ENCODE peak calls at places on chromosomes 16 and 17, in six cellular contexts. K, T, B, E, Y and P are unnamed samples.

GRCh38 chr17:74307984-74308773 is 17.8 kb upstream of the KIF19 start:
- DNase-seq in Y (no peak), K (no peak), E (no peak), B (no peak), T (no peak), P (peak)

GRCh38 chr16:79980650-79981521 is 380.3 kb upstream of the MAF start:
- DNase-seq in K (peak), E (peak), Y (no peak), T (no peak), B (no peak), P (no peak)

GRCh38 chr17:4249452-4250029 is 14.2 kb downstream of the ANKFY1 start:
- DNase-seq in T (no peak), E (peak), Y (no peak), B (peak), K (peak), P (no peak)

GRCh38 chr17:81577278-81578000 is 25.3 kb upstream of the FAAP100 start:
- DNase-seq in B (peak), T (no peak), K (no peak), E (peak), Y (no peak), P (peak)

GRCh38 chr16:28985206-28985605 is 354 bp downstream of the LAT start:
- DNase-seq in K (no peak), T (no peak), Y (no peak), B (no peak), E (no peak), P (no peak)

GRCh38 chr16:76502555-76502954 is 225.4 kb downstream of the CNTNAP4 start:
- DNase-seq in E (no peak), T (no peak), K (no peak), Y (no peak), B (no peak), P (no peak)

GRCh38 chr17:59439261-59439660 is 107.8 kb downstream of the YPEL2 start:
- DNase-seq in T (no peak), E (no peak), Y (peak), K (no peak), B (no peak), P (no peak)

GRCh38 chr16:46688101-46688656 is 799 bp downstream of the VPS35 start:
- DNase-seq in E (no peak), Y (no peak), K (no peak), T (peak), B (no peak), P (no peak)

GRCh38 chr17:17476865-17477467 is at the start of gene MED9:
- DNase-seq in K (peak), B (peak), Y (peak), T (peak), E (peak), P (peak)

GRCh38 chr17:6969323-6969726 is 26.5 kb upstream of the ALOX12 start:
- DNase-seq in Y (no peak), T (no peak), B (no peak), K (no peak), E (no peak), P (no peak)

GRCh38 chr16:85686912-85687591 is 1.7 kb downstream of the GINS2 start:
- DNase-seq in T (no peak), B (no peak), E (no peak), Y (no peak), K (no peak), P (no peak)

GRCh38 chr17:77228224-77229215 is 87.8 kb downstream of the SEC14L1 start:
- DNase-seq in K (no peak), E (no peak), B (no peak), Y (no peak), T (no peak), P (no peak)

GRCh38 chr16:74034862-74035261 is 261.8 kb upstream of the PSMD7 start:
- DNase-seq in Y (peak), B (peak), K (peak), T (no peak), E (peak), P (no peak)

GRCh38 chr16:27748868-27749546 is 199.1 kb downstream of the KATNIP start:
- DNase-seq in E (peak), T (peak), K (peak), Y (no peak), B (peak), P (peak)

GRCh38 chr16:59067207-59067606 is 333.1 kb upstream of the GOT2 start:
- DNase-seq in Y (no peak), B (no peak), K (no peak), E (no peak), T (no peak), P (no peak)

GRCh38 chr16:53129281-53130192 is 74.7 kb downstream of the CHD9 start:
- DNase-seq in E (no peak), K (peak), B (peak), Y (no peak), T (no peak), P (no peak)

GRCh38 chr16:65375651-65376050 is 253.8 kb upstream of the CDH11 start:
- DNase-seq in B (peak), K (no peak), E (no peak), Y (no peak), T (no peak), P (peak)

GRCh38 chr17:34980681-34981537 is 597 bp downstream of the LIG3 start:
- DNase-seq in B (peak), E (peak), K (peak), Y (peak), T (peak), P (peak)

GRCh38 chr16:49556252-49557069 is 182.9 kb downstream of the C16orf78 start:
- DNase-seq in T (no peak), B (peak), Y (peak), E (no peak), K (peak), P (no peak)

GRCh38 chr17:50101346-50102163 is 6.4 kb downstream of the PDK2 start:
- DNase-seq in B (no peak), T (peak), E (peak), K (peak), Y (peak), P (no peak)

GRCh38 chr17:70552230-70552981 is 383.1 kb downstream of the KCNJ2 start:
- DNase-seq in E (no peak), B (peak), Y (peak), K (peak), T (no peak), P (peak)

GRCh38 chr17:9421525-9421924 is 154.1 kb downstream of the STX8 start:
- DNase-seq in Y (no peak), E (no peak), T (no peak), B (no peak), K (no peak), P (no peak)

GRCh38 chr16:715448-716249 is 731 bp downstream of the METRN start:
- DNase-seq in Y (peak), B (no peak), E (peak), T (no peak), K (no peak), P (no peak)

GRCh38 chr16:70582280-70582978 is 58.8 kb downstream of the SF3B3 start:
- DNase-seq in E (no peak), T (no peak), K (peak), Y (no peak), B (no peak), P (no peak)

GRCh38 chr16:5025171-5025632 is 8.5 kb downstream of the NAGPA start:
- DNase-seq in Y (peak), B (no peak), T (no peak), K (no peak), E (peak), P (peak)

GRCh38 chr17:67421869-67422273 is 44.8 kb downstream of the PITPNC1 start:
- DNase-seq in T (peak), Y (no peak), B (peak), E (peak), K (peak), P (peak)

GRCh38 chr16:8026450-8026849 is 563.9 kb downstream of the TMEM114 start:
- DNase-seq in Y (peak), B (no peak), E (no peak), K (peak), T (no peak), P (no peak)

GRCh38 chr16:80743273-80743672 is 61.1 kb downstream of the CDYL2 start:
- DNase-seq in Y (no peak), K (no peak), T (no peak), B (no peak), E (no peak), P (no peak)

GRCh38 chr16:780296-780695 is 7.9 kb downstream of the RPUSD1 start:
- DNase-seq in B (no peak), K (no peak), T (no peak), Y (no peak), E (no peak), P (no peak)

GRCh38 chr17:36931096-36931696 is 6.1 kb upstream of the LHX1 start:
- DNase-seq in K (no peak), T (no peak), E (no peak), B (no peak), Y (no peak), P (no peak)

GRCh38 chr17:57236686-57237299 is 19.5 kb upstream of the MSI2 start:
- DNase-seq in E (no peak), T (no peak), K (no peak), Y (no peak), B (no peak), P (no peak)

GRCh38 chr17:76597156-76598003 is 11.7 kb upstream of the ST6GALNAC2 start:
- DNase-seq in T (no peak), Y (no peak), K (no peak), E (peak), B (no peak), P (no peak)

GRCh38 chr16:82639666-82640336 is 13.0 kb downstream of the CDH13 start:
- DNase-seq in T (peak), B (peak), E (peak), Y (peak), K (peak), P (peak)

GRCh38 chr16:66360624-66361324 is 5.7 kb upstream of the CDH5 start:
- DNase-seq in Y (no peak), B (no peak), K (no peak), T (no peak), E (no peak), P (no peak)

GRCh38 chr17:37642706-37643105 is 540 bp downstream of the DDX52 start:
- DNase-seq in B (peak), E (no peak), K (peak), Y (no peak), T (no peak), P (no peak)

GRCh38 chr16:88061346-88062110 is 110.3 kb downstream of the BANP start:
- DNase-seq in T (no peak), B (no peak), E (no peak), K (no peak), Y (no peak), P (no peak)